ENCODE peak calls at places on chromosomes 13 and 19, in nine cellular contexts. One of them, this sample, is unnamed.

GRCh38 chr13:25686831-25687495 is 315.2 kb downstream of the ATP8A2 start:
- DNase-seq in psoas muscle: no peak
- DNase-seq in heart right ventricle: no peak
- DNase-seq in osteoblast: peak
- DNase-seq in cardiac muscle cell: no peak
- DNase-seq in CD8-positive, alpha-beta memory T cell: no peak
- DNase-seq in hepatocyte: no peak
- DNase-seq in upper lobe of right lung: no peak
- DNase-seq in heart left ventricle: no peak
- DNase-seq in this sample: no peak

GRCh38 chr19:54532528-54532927 is 29.9 kb downstream of the LAIR2 start:
- DNase-seq in psoas muscle: no peak
- DNase-seq in heart right ventricle: no peak
- DNase-seq in osteoblast: no peak
- DNase-seq in cardiac muscle cell: no peak
- DNase-seq in CD8-positive, alpha-beta memory T cell: no peak
- DNase-seq in hepatocyte: no peak
- DNase-seq in upper lobe of right lung: no peak
- DNase-seq in heart left ventricle: no peak
- DNase-seq in this sample: no peak

GRCh38 chr19:5170329-5170745 is 170.3 kb downstream of the PTPRS start:
- DNase-seq in psoas muscle: no peak
- DNase-seq in heart right ventricle: no peak
- DNase-seq in osteoblast: no peak
- DNase-seq in cardiac muscle cell: no peak
- DNase-seq in CD8-positive, alpha-beta memory T cell: peak
- DNase-seq in hepatocyte: no peak
- DNase-seq in upper lobe of right lung: peak
- DNase-seq in heart left ventricle: no peak
- DNase-seq in this sample: no peak

GRCh38 chr13:40596484-40596883 is 70.0 kb downstream of the FOXO1 start:
- DNase-seq in psoas muscle: no peak
- DNase-seq in heart right ventricle: no peak
- DNase-seq in osteoblast: no peak
- DNase-seq in cardiac muscle cell: no peak
- DNase-seq in CD8-positive, alpha-beta memory T cell: no peak
- DNase-seq in hepatocyte: no peak
- DNase-seq in upper lobe of right lung: no peak
- DNase-seq in heart left ventricle: no peak
- DNase-seq in this sample: no peak

GRCh38 chr19:57803594-57804325 is 11.0 kb downstream of the ZNF552 start:
- DNase-seq in psoas muscle: no peak
- DNase-seq in heart right ventricle: no peak
- DNase-seq in osteoblast: peak
- DNase-seq in cardiac muscle cell: peak
- DNase-seq in CD8-positive, alpha-beta memory T cell: peak
- DNase-seq in hepatocyte: peak
- DNase-seq in upper lobe of right lung: peak
- DNase-seq in heart left ventricle: no peak
- DNase-seq in this sample: peak

GRCh38 chr13:50990540-50991506 is 81.2 kb downstream of the RNASEH2B start:
- DNase-seq in psoas muscle: peak
- DNase-seq in heart right ventricle: no peak
- DNase-seq in osteoblast: no peak
- DNase-seq in cardiac muscle cell: peak
- DNase-seq in CD8-positive, alpha-beta memory T cell: no peak
- DNase-seq in hepatocyte: peak
- DNase-seq in upper lobe of right lung: no peak
- DNase-seq in heart left ventricle: peak
- DNase-seq in this sample: no peak

GRCh38 chr19:6161271-6161850 is 25.9 kb downstream of the ACSBG2 start:
- DNase-seq in psoas muscle: peak
- DNase-seq in heart right ventricle: peak
- DNase-seq in osteoblast: no peak
- DNase-seq in cardiac muscle cell: peak
- DNase-seq in CD8-positive, alpha-beta memory T cell: peak
- DNase-seq in hepatocyte: peak
- DNase-seq in upper lobe of right lung: peak
- DNase-seq in heart left ventricle: peak
- DNase-seq in this sample: no peak

GRCh38 chr19:6457958-6458694 is 1.5 kb downstream of the SLC25A23 start:
- DNase-seq in psoas muscle: no peak
- DNase-seq in heart right ventricle: no peak
- DNase-seq in osteoblast: peak
- DNase-seq in cardiac muscle cell: no peak
- DNase-seq in CD8-positive, alpha-beta memory T cell: no peak
- DNase-seq in hepatocyte: no peak
- DNase-seq in upper lobe of right lung: no peak
- DNase-seq in heart left ventricle: no peak
- DNase-seq in this sample: no peak

GRCh38 chr19:19205416-19206410 is 2.5 kb upstream of the NR2C2AP start:
- DNase-seq in psoas muscle: no peak
- DNase-seq in heart right ventricle: no peak
- DNase-seq in osteoblast: peak
- DNase-seq in cardiac muscle cell: no peak
- DNase-seq in CD8-positive, alpha-beta memory T cell: no peak
- DNase-seq in hepatocyte: no peak
- DNase-seq in upper lobe of right lung: no peak
- DNase-seq in heart left ventricle: no peak
- DNase-seq in this sample: no peak

GRCh38 chr19:35360880-35361420 is 2.7 kb downstream of the FFAR3 start:
- DNase-seq in psoas muscle: no peak
- DNase-seq in heart right ventricle: no peak
- DNase-seq in osteoblast: no peak
- DNase-seq in cardiac muscle cell: no peak
- DNase-seq in CD8-positive, alpha-beta memory T cell: no peak
- DNase-seq in hepatocyte: no peak
- DNase-seq in upper lobe of right lung: no peak
- DNase-seq in heart left ventricle: no peak
- DNase-seq in this sample: no peak

GRCh38 chr13:70967564-70967963 is 859.3 kb upstream of the KLHL1 start:
- DNase-seq in psoas muscle: no peak
- DNase-seq in heart right ventricle: no peak
- DNase-seq in osteoblast: no peak
- DNase-seq in cardiac muscle cell: no peak
- DNase-seq in CD8-positive, alpha-beta memory T cell: no peak
- DNase-seq in hepatocyte: no peak
- DNase-seq in upper lobe of right lung: no peak
- DNase-seq in heart left ventricle: no peak
- DNase-seq in this sample: no peak

GRCh38 chr19:8607386-8607785 is 3.1 kb downstream of the ADAMTS10 start:
- DNase-seq in psoas muscle: peak
- DNase-seq in heart right ventricle: peak
- DNase-seq in osteoblast: peak
- DNase-seq in cardiac muscle cell: peak
- DNase-seq in CD8-positive, alpha-beta memory T cell: no peak
- DNase-seq in hepatocyte: no peak
- DNase-seq in upper lobe of right lung: no peak
- DNase-seq in heart left ventricle: peak
- DNase-seq in this sample: no peak

GRCh38 chr19:46101293-46101692 is 23.2 kb downstream of the IGFL3 start:
- DNase-seq in psoas muscle: no peak
- DNase-seq in heart right ventricle: no peak
- DNase-seq in osteoblast: no peak
- DNase-seq in cardiac muscle cell: no peak
- DNase-seq in CD8-positive, alpha-beta memory T cell: no peak
- DNase-seq in hepatocyte: no peak
- DNase-seq in upper lobe of right lung: no peak
- DNase-seq in heart left ventricle: no peak
- DNase-seq in this sample: no peak
- H3K27ac ChIP-seq in psoas muscle: no peak
- H3K27ac ChIP-seq in heart right ventricle: no peak
- H3K27ac ChIP-seq in osteoblast: no peak
- H3K27ac ChIP-seq in cardiac muscle cell: no peak
- H3K27ac ChIP-seq in CD8-positive, alpha-beta memory T cell: no peak
- H3K27ac ChIP-seq in hepatocyte: no peak
- H3K27ac ChIP-seq in upper lobe of right lung: no peak
- H3K27ac ChIP-seq in heart left ventricle: no peak
- H3K27ac ChIP-seq in this sample: no peak

GRCh38 chr19:2628597-2628996 is 73.9 kb downstream of the GNG7 start:
- DNase-seq in psoas muscle: no peak
- DNase-seq in heart right ventricle: no peak
- DNase-seq in osteoblast: no peak
- DNase-seq in cardiac muscle cell: no peak
- DNase-seq in CD8-positive, alpha-beta memory T cell: no peak
- DNase-seq in hepatocyte: no peak
- DNase-seq in upper lobe of right lung: no peak
- DNase-seq in heart left ventricle: no peak
- DNase-seq in this sample: no peak

GRCh38 chr19:2629491-2630351 is 72.8 kb downstream of the GNG7 start:
- DNase-seq in psoas muscle: no peak
- DNase-seq in heart right ventricle: no peak
- DNase-seq in osteoblast: peak
- DNase-seq in cardiac muscle cell: peak
- DNase-seq in CD8-positive, alpha-beta memory T cell: peak
- DNase-seq in hepatocyte: no peak
- DNase-seq in upper lobe of right lung: no peak
- DNase-seq in heart left ventricle: no peak
- DNase-seq in this sample: no peak

GRCh38 chr19:2630352-2631001 is 72.0 kb downstream of the GNG7 start:
- DNase-seq in psoas muscle: no peak
- DNase-seq in heart right ventricle: no peak
- DNase-seq in osteoblast: peak
- DNase-seq in cardiac muscle cell: no peak
- DNase-seq in CD8-positive, alpha-beta memory T cell: no peak
- DNase-seq in hepatocyte: no peak
- DNase-seq in upper lobe of right lung: no peak
- DNase-seq in heart left ventricle: no peak
- DNase-seq in this sample: no peak

GRCh38 chr19:2633693-2634075 is 68.8 kb downstream of the GNG7 start:
- DNase-seq in psoas muscle: no peak
- DNase-seq in heart right ventricle: no peak
- DNase-seq in osteoblast: peak
- DNase-seq in cardiac muscle cell: no peak
- DNase-seq in CD8-positive, alpha-beta memory T cell: no peak
- DNase-seq in hepatocyte: no peak
- DNase-seq in upper lobe of right lung: no peak
- DNase-seq in heart left ventricle: no peak
- DNase-seq in this sample: no peak

DNA sequence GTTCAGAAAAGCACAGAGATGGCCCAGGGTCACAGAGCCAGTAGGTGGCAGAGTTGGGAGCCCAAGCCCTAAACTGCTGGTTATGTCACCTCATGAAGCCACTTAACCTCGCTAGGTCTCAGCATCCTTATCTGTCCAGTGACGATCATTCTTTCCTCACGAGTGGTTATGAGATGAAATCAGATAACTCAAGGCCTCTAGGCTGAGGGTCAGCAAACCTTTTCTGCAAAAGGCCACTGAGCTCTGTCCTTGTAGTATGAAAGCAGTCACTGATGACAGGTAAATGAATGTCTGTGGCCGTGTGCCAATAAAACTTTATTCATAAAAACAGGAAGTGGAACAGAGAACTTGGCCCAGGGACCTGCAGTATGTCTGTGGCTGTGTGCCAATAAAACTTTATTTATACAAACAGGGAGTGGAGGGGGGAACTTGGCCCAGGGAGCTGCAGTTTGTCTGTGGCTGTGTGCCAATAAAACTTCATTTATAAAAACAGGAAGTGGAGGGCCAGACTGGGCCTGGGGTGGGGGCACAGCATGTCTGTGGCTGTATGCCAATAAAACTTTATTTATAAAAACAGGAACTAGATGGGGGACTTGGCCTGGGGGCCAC is 71.2 kb downstream of the GNG7 start:
- DNase-seq in psoas muscle: no peak
- DNase-seq in heart right ventricle: no peak
- DNase-seq in osteoblast: peak
- DNase-seq in cardiac muscle cell: peak
- DNase-seq in CD8-positive, alpha-beta memory T cell: no peak
- DNase-seq in hepatocyte: no peak
- DNase-seq in upper lobe of right lung: no peak
- DNase-seq in heart left ventricle: no peak
- DNase-seq in this sample: no peak
- H3K27ac ChIP-seq in psoas muscle: no peak
- H3K27ac ChIP-seq in heart right ventricle: no peak
- H3K27ac ChIP-seq in osteoblast: no peak
- H3K27ac ChIP-seq in cardiac muscle cell: no peak
- H3K27ac ChIP-seq in CD8-positive, alpha-beta memory T cell: no peak
- H3K27ac ChIP-seq in hepatocyte: no peak
- H3K27ac ChIP-seq in upper lobe of right lung: peak
- H3K27ac ChIP-seq in heart left ventricle: no peak
- H3K27ac ChIP-seq in this sample: no peak

GRCh38 chr19:3434630-3435553 is 45.4 kb downstream of the SMIM24 start:
- DNase-seq in psoas muscle: peak
- DNase-seq in heart right ventricle: peak
- DNase-seq in osteoblast: peak
- DNase-seq in cardiac muscle cell: peak
- DNase-seq in CD8-positive, alpha-beta memory T cell: peak
- DNase-seq in hepatocyte: peak
- DNase-seq in upper lobe of right lung: peak
- DNase-seq in heart left ventricle: peak
- DNase-seq in this sample: peak

GRCh38 chr19:3431760-3432397 is 48.4 kb downstream of the SMIM24 start:
- DNase-seq in psoas muscle: no peak
- DNase-seq in heart right ventricle: no peak
- DNase-seq in osteoblast: peak
- DNase-seq in cardiac muscle cell: no peak
- DNase-seq in CD8-positive, alpha-beta memory T cell: no peak
- DNase-seq in hepatocyte: no peak
- DNase-seq in upper lobe of right lung: no peak
- DNase-seq in heart left ventricle: no peak
- DNase-seq in this sample: no peak

GRCh38 chr19:3433805-3434540 is 46.4 kb downstream of the SMIM24 start:
- DNase-seq in psoas muscle: no peak
- DNase-seq in heart right ventricle: no peak
- DNase-seq in osteoblast: peak
- DNase-seq in cardiac muscle cell: no peak
- DNase-seq in CD8-positive, alpha-beta memory T cell: no peak
- DNase-seq in hepatocyte: no peak
- DNase-seq in upper lobe of right lung: no peak
- DNase-seq in heart left ventricle: no peak
- DNase-seq in this sample: no peak

GRCh38 chr19:3433313-3433712 is 47.0 kb downstream of the SMIM24 start:
- DNase-seq in psoas muscle: no peak
- DNase-seq in heart right ventricle: no peak
- DNase-seq in osteoblast: peak
- DNase-seq in cardiac muscle cell: no peak
- DNase-seq in CD8-positive, alpha-beta memory T cell: no peak
- DNase-seq in hepatocyte: no peak
- DNase-seq in upper lobe of right lung: no peak
- DNase-seq in heart left ventricle: no peak
- DNase-seq in this sample: no peak
- H3K27ac ChIP-seq in psoas muscle: peak
- H3K27ac ChIP-seq in heart right ventricle: no peak
- H3K27ac ChIP-seq in osteoblast: no peak
- H3K27ac ChIP-seq in cardiac muscle cell: no peak
- H3K27ac ChIP-seq in CD8-positive, alpha-beta memory T cell: no peak
- H3K27ac ChIP-seq in hepatocyte: no peak
- H3K27ac ChIP-seq in upper lobe of right lung: peak
- H3K27ac ChIP-seq in heart left ventricle: peak
- H3K27ac ChIP-seq in this sample: no peak

DNA sequence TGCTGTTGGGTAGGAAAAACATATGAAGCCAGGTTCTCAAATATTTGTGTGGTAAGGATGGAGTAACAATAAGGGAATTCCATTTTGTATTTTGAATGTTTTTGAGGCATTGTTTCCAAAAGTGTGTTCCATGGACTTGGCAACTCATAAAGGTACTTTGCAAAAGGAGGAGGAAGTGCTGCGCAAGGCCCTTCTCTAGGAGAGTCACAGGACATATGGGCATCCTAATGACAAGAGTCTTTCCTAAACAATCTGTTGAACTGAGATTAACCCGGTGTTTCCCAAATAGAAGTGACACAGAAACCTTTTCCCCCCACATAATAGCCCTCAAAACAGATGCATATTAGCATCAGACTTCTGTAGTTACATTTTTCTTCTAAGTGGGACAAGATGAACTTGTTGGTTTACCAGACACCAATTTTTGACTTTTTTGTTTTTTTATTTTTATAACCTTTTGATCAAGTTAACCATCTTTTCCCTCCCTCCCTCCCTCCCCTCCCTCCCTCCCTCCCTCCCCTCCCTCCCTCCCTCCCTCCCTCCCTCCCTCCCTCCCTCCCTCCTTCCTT is 209.3 kb downstream of the PCCA start:
- DNase-seq in psoas muscle: no peak
- DNase-seq in heart right ventricle: no peak
- DNase-seq in osteoblast: no peak
- DNase-seq in cardiac muscle cell: no peak
- DNase-seq in CD8-positive, alpha-beta memory T cell: no peak
- DNase-seq in hepatocyte: no peak
- DNase-seq in upper lobe of right lung: no peak
- DNase-seq in heart left ventricle: no peak
- DNase-seq in this sample: no peak
- H3K27ac ChIP-seq in psoas muscle: no peak
- H3K27ac ChIP-seq in heart right ventricle: no peak
- H3K27ac ChIP-seq in osteoblast: no peak
- H3K27ac ChIP-seq in cardiac muscle cell: no peak
- H3K27ac ChIP-seq in CD8-positive, alpha-beta memory T cell: no peak
- H3K27ac ChIP-seq in hepatocyte: no peak
- H3K27ac ChIP-seq in upper lobe of right lung: no peak
- H3K27ac ChIP-seq in heart left ventricle: no peak
- H3K27ac ChIP-seq in this sample: no peak

This sample was measured in SJSA1.